ENCODE peak calls at places on chromosome 14, in eight cellular contexts. L is CD8-positive, alpha-beta T cell; U is nephron progenitor cell; A is K562; F is RWPE2; H is GM13977; J is lower lobe of right lung; Z is foreskin keratinocyte. P is an unnamed sample.

GRCh38 chr14:22973217-22974032 is 8.9 kb downstream of the AJUBA start:
- DNase-seq in L (peak), U (peak), A (peak), F (no peak), H (peak), J (no peak), Z (peak), P (no peak)

GRCh38 chr14:82224610-82225009 is 691.0 kb upstream of the SEL1L start:
- DNase-seq in L (no peak), U (no peak), A (no peak), F (no peak), H (no peak), J (no peak), Z (no peak), P (no peak)

GRCh38 chr14:74620497-74620921 is 8.5 kb upstream of the LTBP2 start:
- DNase-seq in L (peak), U (no peak), A (peak), F (peak), H (no peak), J (no peak), Z (peak), P (no peak)

GRCh38 chr14:23403908-23404307 is 4.2 kb downstream of the MYH6 start:
- DNase-seq in L (no peak), U (no peak), A (no peak), F (no peak), H (no peak), J (no peak), Z (no peak), P (no peak)

GRCh38 chr14:61048640-61049039 is 67.6 kb downstream of the SLC38A6 start:
- DNase-seq in L (no peak), U (no peak), A (no peak), F (no peak), H (no peak), J (no peak), Z (no peak), P (no peak)

GRCh38 chr14:62077676-62078261 is 315.5 kb downstream of the SNAPC1 start:
- DNase-seq in L (peak), U (no peak), A (no peak), F (no peak), H (no peak), J (no peak), Z (no peak), P (no peak)

GRCh38 chr14:68958553-68958952 is 20.5 kb downstream of the ACTN1 start:
- DNase-seq in L (no peak), U (no peak), A (no peak), F (no peak), H (no peak), J (no peak), Z (no peak), P (no peak)

GRCh38 chr14:24710403-24711063 is 76.5 kb upstream of the GZMB start:
- DNase-seq in L (peak), U (peak), A (peak), F (no peak), H (peak), J (no peak), Z (peak), P (no peak)

GRCh38 chr14:74863274-74863673 is 12.7 kb downstream of the PROX2 start:
- DNase-seq in L (no peak), U (no peak), A (no peak), F (no peak), H (no peak), J (peak), Z (no peak), P (no peak)

GRCh38 chr14:77027538-77028383 is 747 bp downstream of the IRF2BPL start:
- DNase-seq in L (peak), U (peak), A (peak), F (peak), H (peak), J (peak), Z (no peak), P (peak)

GRCh38 chr14:103031956-103032355 is 25.4 kb downstream of the CDC42BPB start:
- DNase-seq in L (no peak), U (no peak), A (no peak), F (peak), H (no peak), J (no peak), Z (peak), P (no peak)

GRCh38 chr14:77547512-77547911 is 48.9 kb upstream of the ISM2 start:
- DNase-seq in L (no peak), U (no peak), A (no peak), F (no peak), H (no peak), J (no peak), Z (no peak), P (no peak)

GRCh38 chr14:72610831-72611200 is 283.1 kb downstream of the DPF3 start:
- DNase-seq in L (no peak), U (no peak), A (no peak), F (no peak), H (no peak), J (no peak), Z (no peak), P (no peak)

GRCh38 chr14:77565289-77566081 is 51.0 kb downstream of the SPTLC2 start:
- DNase-seq in L (no peak), U (no peak), A (no peak), F (no peak), H (peak), J (no peak), Z (peak), P (no peak)

GRCh38 chr14:85415015-85415712 is 114.8 kb upstream of the FLRT2 start:
- DNase-seq in L (no peak), U (no peak), A (no peak), F (peak), H (no peak), J (no peak), Z (peak), P (no peak)

GRCh38 chr14:22533057-22533704 is 55.8 kb downstream of the DAD1 start:
- DNase-seq in L (no peak), U (no peak), A (no peak), F (no peak), H (no peak), J (no peak), Z (no peak), P (no peak)

GRCh38 chr14:22200977-22201605 is 387.9 kb downstream of the DAD1 start:
- DNase-seq in L (no peak), U (peak), A (peak), F (no peak), H (peak), J (no peak), Z (peak), P (no peak)

GRCh38 chr14:51219473-51220448 is 20.3 kb upstream of the TMX1 start:
- DNase-seq in L (no peak), U (no peak), A (peak), F (no peak), H (peak), J (no peak), Z (no peak), P (no peak)

GRCh38 chr14:95515080-95515489 is 1.4 kb downstream of the SYNE3 start:
- DNase-seq in L (no peak), U (peak), A (no peak), F (no peak), H (no peak), J (peak), Z (no peak), P (no peak)

GRCh38 chr14:103105580-103106168 is 11.1 kb downstream of the EXOC3L4 start:
- DNase-seq in L (no peak), U (no peak), A (peak), F (no peak), H (peak), J (no peak), Z (no peak), P (no peak)

GRCh38 chr14:33844118-33844517 is 106.8 kb downstream of the EGLN3 start:
- DNase-seq in L (no peak), U (no peak), A (no peak), F (no peak), H (no peak), J (no peak), Z (no peak), P (no peak)

GRCh38 chr14:30235485-30235884 is 307.8 kb upstream of the PRKD1 start:
- DNase-seq in L (no peak), U (no peak), A (no peak), F (no peak), H (no peak), J (no peak), Z (no peak), P (no peak)

GRCh38 chr14:101727611-101728010 is 33.9 kb upstream of the PPP2R5C start:
- DNase-seq in L (no peak), U (no peak), A (no peak), F (no peak), H (no peak), J (no peak), Z (no peak), P (no peak)

GRCh38 chr14:71773900-71774481 is 158.2 kb upstream of the RGS6 start:
- DNase-seq in L (no peak), U (no peak), A (no peak), F (no peak), H (no peak), J (no peak), Z (peak), P (no peak)

GRCh38 chr14:49512147-49512551 is 74.0 kb downstream of the RPS29 start:
- DNase-seq in L (no peak), U (no peak), A (no peak), F (peak), H (no peak), J (no peak), Z (peak), P (no peak)

GRCh38 chr14:23121401-23121800 is 2.3 kb upstream of the CEBPE start:
- DNase-seq in L (no peak), U (peak), A (no peak), F (no peak), H (peak), J (no peak), Z (no peak), P (peak)

GRCh38 chr14:24741871-24742270 is 107.9 kb upstream of the GZMB start:
- DNase-seq in L (no peak), U (no peak), A (no peak), F (no peak), H (no peak), J (no peak), Z (peak), P (no peak)

DNA sequence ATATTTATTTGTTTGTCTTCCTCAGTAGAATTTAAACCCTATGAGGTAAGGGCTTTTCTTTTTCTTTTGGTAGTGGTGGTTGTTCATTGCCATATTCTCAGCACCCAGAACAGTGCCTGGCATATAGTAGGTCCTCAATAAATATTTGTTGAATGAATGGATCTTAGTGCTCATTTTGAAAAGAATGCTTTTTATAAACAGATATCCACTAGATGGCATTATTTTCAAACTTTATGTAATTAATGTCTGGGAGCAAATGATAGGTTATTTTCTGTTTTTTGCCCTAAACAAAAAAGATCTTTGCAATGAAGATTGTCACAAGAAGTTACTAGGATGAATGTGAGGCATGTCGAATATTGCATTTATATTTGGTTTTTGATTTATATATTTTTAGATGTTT is 64.1 kb downstream of the RAD51B start:
- DNase-seq in L (no peak), U (no peak), A (no peak), F (no peak), H (no peak), J (no peak), Z (no peak), P (no peak)
- TF ChIP-seq CTCF in L (no peak), U (no peak), A (no peak), F (peak), H (peak), J (peak), Z (peak), P (no peak)

GRCh38 chr14:100466111-100466856 is 120.9 kb downstream of the BEGAIN start:
- DNase-seq in L (no peak), U (no peak), A (no peak), F (no peak), H (no peak), J (no peak), Z (no peak), P (no peak)
- TF ChIP-seq CTCF in L (no peak), U (no peak), A (no peak), F (no peak), H (no peak), J (no peak), Z (no peak), P (no peak)

GRCh38 chr14:104820669-104821228 is 19.8 kb downstream of the ZBTB42 start:
- DNase-seq in L (no peak), U (peak), A (no peak), F (peak), H (no peak), J (peak), Z (peak), P (no peak)
- TF ChIP-seq CTCF in L (no peak), U (peak), A (no peak), F (peak), H (no peak), J (peak), Z (peak), P (no peak)

GRCh38 chr14:87888136-87888999 is 104.6 kb downstream of the GALC start:
- DNase-seq in L (no peak), U (peak), A (peak), F (no peak), H (no peak), J (no peak), Z (no peak), P (no peak)
- TF ChIP-seq CTCF in L (no peak), U (peak), A (peak), F (peak), H (peak), J (peak), Z (peak), P (no peak)

DNA sequence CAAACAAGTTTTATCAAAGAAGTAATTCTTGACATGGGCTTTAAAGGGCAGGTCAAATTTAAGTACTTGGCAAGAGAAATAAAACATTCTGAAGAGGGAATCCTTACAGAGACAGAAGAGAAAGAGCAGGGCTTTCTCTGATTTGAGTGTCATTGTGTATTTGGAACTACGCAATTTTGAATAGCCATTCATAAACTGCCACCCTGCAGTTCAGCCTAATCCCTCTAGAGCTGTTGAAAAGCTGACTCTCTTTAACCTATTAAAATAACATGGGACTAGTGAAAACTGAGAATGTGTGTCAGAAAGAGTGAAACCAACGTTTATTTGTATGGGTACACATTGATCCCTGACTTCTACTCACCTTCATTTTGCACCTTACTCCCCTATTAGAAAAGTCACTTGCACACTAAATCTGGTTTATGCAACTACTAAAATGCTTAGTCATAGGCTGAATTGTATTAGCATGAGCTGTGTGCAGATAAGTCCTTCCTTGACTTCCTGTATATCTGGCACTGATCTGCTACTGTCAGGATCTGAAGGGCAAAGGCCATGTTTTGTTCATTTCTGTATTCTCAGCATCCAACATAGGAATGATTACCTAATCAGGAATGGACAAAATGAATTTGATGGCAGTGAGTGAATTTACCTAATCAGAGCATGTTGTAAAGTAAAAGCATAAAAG is 458.9 kb downstream of the NOVA1 start:
- DNase-seq in L (no peak), U (no peak), A (no peak), F (no peak), H (no peak), J (no peak), Z (peak), P (no peak)
- TF ChIP-seq CTCF in L (no peak), U (no peak), A (no peak), F (no peak), H (no peak), J (no peak), Z (no peak), P (no peak)

DNA sequence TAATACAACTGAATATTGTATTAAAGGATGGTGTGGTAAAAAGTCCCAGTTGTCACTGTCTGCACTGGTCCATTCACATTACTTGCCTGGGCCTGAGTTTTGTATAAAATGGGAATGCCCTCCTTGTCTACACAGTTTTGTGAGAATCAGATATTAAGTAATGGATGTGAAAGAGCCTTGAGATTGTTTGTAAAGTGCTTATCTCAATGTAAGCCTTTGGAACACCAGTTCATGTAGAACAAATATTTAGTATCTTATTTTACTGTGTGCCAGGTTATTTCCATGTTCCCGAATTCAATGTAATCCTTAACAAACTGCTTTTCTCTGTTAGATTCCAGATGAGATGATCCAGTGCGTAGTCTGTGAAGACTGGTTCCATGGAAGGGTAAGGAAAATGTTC is 7.5 kb downstream of the UBR7 start:
- DNase-seq in L (no peak), U (no peak), A (no peak), F (no peak), H (no peak), J (no peak), Z (no peak), P (no peak)
- TF ChIP-seq CTCF in L (no peak), U (no peak), A (no peak), F (no peak), H (no peak), J (no peak), Z (no peak), P (no peak)

GRCh38 chr14:90109858-90110257 is 48.1 kb downstream of the KCNK13 start:
- DNase-seq in L (no peak), U (no peak), A (no peak), F (no peak), H (no peak), J (no peak), Z (no peak), P (no peak)

GRCh38 chr14:90111895-90112534 is 50.2 kb downstream of the KCNK13 start:
- DNase-seq in L (no peak), U (no peak), A (no peak), F (no peak), H (no peak), J (no peak), Z (peak), P (no peak)

GRCh38 chr14:90116444-90116843 is 54.6 kb downstream of the KCNK13 start:
- DNase-seq in L (no peak), U (no peak), A (no peak), F (no peak), H (no peak), J (no peak), Z (no peak), P (no peak)

GRCh38 chr14:90115780-90116179 is 54.0 kb downstream of the KCNK13 start:
- DNase-seq in L (no peak), U (no peak), A (no peak), F (no peak), H (no peak), J (no peak), Z (no peak), P (no peak)

DNA sequence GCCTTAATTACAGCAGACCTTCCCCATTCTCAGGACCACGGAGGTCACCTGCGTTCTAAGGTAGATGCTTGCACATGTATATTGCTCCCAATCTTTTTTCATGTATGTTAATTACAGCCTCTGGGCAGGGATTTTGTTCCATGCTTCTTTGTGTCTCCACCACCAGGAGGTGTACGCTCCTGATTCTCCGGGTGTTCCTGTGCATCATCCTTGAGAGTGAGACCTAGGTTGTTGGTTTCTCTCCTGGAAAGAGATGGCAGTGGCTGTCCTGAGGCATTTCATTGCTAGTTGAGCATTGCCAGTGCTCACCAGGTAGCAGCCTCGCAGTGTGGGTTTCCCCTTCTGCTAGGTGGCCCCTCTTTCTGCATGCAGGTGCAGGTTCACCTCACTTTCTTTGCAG is 52.8 kb downstream of the KCNK13 start:
- DNase-seq in L (no peak), U (no peak), A (no peak), F (no peak), H (no peak), J (no peak), Z (no peak), P (no peak)
- TF ChIP-seq CTCF in L (no peak), U (peak), A (no peak), F (no peak), H (no peak), J (no peak), Z (no peak), P (no peak)